ENCODE peak calls at places on chromosomes 13 and 19, in four cellular contexts. E, Y, R and F are unnamed samples.

GRCh38 chr13:49976314-49977258 is 20.3 kb upstream of the TRIM13 start:
- DNase-seq in E (peak), Y (peak), R (peak), F (peak)

GRCh38 chr19:15358918-15359317 is 20.7 kb downstream of the AKAP8 start:
- DNase-seq in E (no peak), Y (no peak), R (no peak), F (no peak)

GRCh38 chr19:18846862-18847515 is 15.2 kb downstream of the UPF1 start:
- DNase-seq in E (peak), Y (peak), R (peak), F (peak)

GRCh38 chr19:11125994-11126685 is 29.4 kb downstream of the SPC24 start:
- DNase-seq in E (peak), Y (peak), R (peak), F (peak)

GRCh38 chr19:12664406-12665280 is 1.9 kb downstream of the MAN2B1 start:
- DNase-seq in E (no peak), Y (no peak), R (no peak), F (no peak)

GRCh38 chr13:109593230-109593629 is 193.2 kb downstream of the IRS2 start:
- DNase-seq in E (no peak), Y (no peak), R (no peak), F (no peak)

GRCh38 chr19:5539431-5539833 is 28.3 kb downstream of the TINCR start:
- DNase-seq in E (no peak), Y (no peak), R (no peak), F (no peak)

GRCh38 chr13:71320452-71320851 is 546.6 kb downstream of the DACH1 start:
- DNase-seq in E (peak), Y (no peak), R (no peak), F (no peak)

GRCh38 chr13:54709546-54709945 is 1680.9 kb downstream of the OLFM4 start:
- DNase-seq in E (peak), Y (no peak), R (no peak), F (peak)

GRCh38 chr13:102286326-102286725 is 115.5 kb downstream of the FGF14 start:
- DNase-seq in E (peak), Y (no peak), R (no peak), F (peak)

GRCh38 chr13:113724780-113725315 is 34.2 kb upstream of the TMEM255B start:
- DNase-seq in E (peak), Y (peak), R (peak), F (peak)

GRCh38 chr13:65095118-65095517 is 2135.0 kb downstream of the PCDH9 start:
- DNase-seq in E (no peak), Y (no peak), R (no peak), F (no peak)

GRCh38 chr19:51198641-51199040 is 26.2 kb upstream of the CD33 start:
- DNase-seq in E (no peak), Y (no peak), R (no peak), F (no peak)

GRCh38 chr13:30850204-30850866 is 55.7 kb upstream of the MEDAG start:
- DNase-seq in E (no peak), Y (no peak), R (no peak), F (no peak)

GRCh38 chr19:48737360-48737998 is 2.9 kb downstream of the RASIP1 start:
- DNase-seq in E (no peak), Y (no peak), R (peak), F (no peak)

GRCh38 chr19:5246554-5247155 is 94.0 kb downstream of the PTPRS start:
- DNase-seq in E (no peak), Y (no peak), R (no peak), F (no peak)

GRCh38 chr19:42423462-42424344 is 3.5 kb downstream of the LIPE start:
- DNase-seq in E (peak), Y (peak), R (peak), F (peak)

GRCh38 chr19:57803265-57803593 is 11.5 kb downstream of the ZNF552 start:
- DNase-seq in E (no peak), Y (no peak), R (no peak), F (no peak)

GRCh38 chr13:74158028-74158427 is 23.8 kb upstream of the KLF12 start:
- DNase-seq in E (no peak), Y (no peak), R (no peak), F (no peak)

GRCh38 chr19:17303940-17304267 is 679 bp upstream of the ABHD8 start:
- DNase-seq in E (no peak), Y (no peak), R (peak), F (no peak)